ENCODE peak calls at places on chromosomes 13 and 19, in eight cellular contexts. K, J, Z, Y, H, M, X and C are unnamed samples.

GRCh38 chr13:98144501-98145350 is 1.8 kb downstream of the FARP1 start:
- DNase-seq in Z (no peak), K (no peak), Y (no peak), M (no peak), H (peak), J (no peak), X (peak), C (peak)

GRCh38 chr19:52941941-52942370 is 18.7 kb upstream of the ZNF888 start:
- DNase-seq in K (peak), Z (no peak), Y (peak), H (no peak), M (peak), X (peak), J (peak), C (peak)

GRCh38 chr19:11577451-11578341 is at the start of gene ACP5:
- DNase-seq in H (no peak), K (no peak), Z (no peak), Y (no peak), X (peak), M (peak), J (no peak), C (no peak)

GRCh38 chr13:112842931-112843391 is 126.1 kb upstream of the MCF2L start:
- DNase-seq in M (no peak), Y (no peak), X (no peak), K (no peak), J (no peak), Z (no peak), H (no peak), C (peak)

GRCh38 chr13:77055158-77055557 is 28.2 kb upstream of the FBXL3 start:
- DNase-seq in X (no peak), Z (no peak), J (no peak), H (no peak), M (no peak), K (no peak), Y (no peak), C (no peak)

GRCh38 chr19:10727599-10728250 is 9.8 kb downstream of the DNM2 start:
- DNase-seq in M (no peak), J (no peak), Y (no peak), H (peak), Z (no peak), K (no peak), X (no peak), C (no peak)

GRCh38 chr19:12726988-12727316 is 3.2 kb upstream of the TNPO2 start:
- DNase-seq in K (no peak), M (peak), X (no peak), H (no peak), Z (no peak), Y (no peak), J (no peak), C (no peak)

GRCh38 chr19:40355975-40356680 is 7.6 kb downstream of the PLD3 start:
- DNase-seq in K (no peak), H (no peak), M (peak), Z (no peak), J (no peak), X (no peak), Y (no peak), C (no peak)

GRCh38 chr19:11680689-11681302 is 58.0 kb downstream of the ZNF823 start:
- DNase-seq in H (no peak), Z (no peak), J (no peak), X (no peak), Y (no peak), K (no peak), M (no peak), C (no peak)

GRCh38 chr13:28620011-28620830 is 38.7 kb upstream of the POMP start:
- DNase-seq in Y (no peak), K (no peak), H (no peak), X (no peak), M (no peak), J (no peak), Z (no peak), C (peak)

GRCh38 chr13:106173346-106173745 is 362.1 kb downstream of the EFNB2 start:
- DNase-seq in X (no peak), M (no peak), H (no peak), J (no peak), Y (no peak), Z (no peak), K (no peak), C (no peak)

GRCh38 chr19:4971424-4971793 is 2.5 kb downstream of the KDM4B start:
- DNase-seq in M (peak), Y (no peak), J (no peak), Z (no peak), K (peak), X (peak), H (no peak), C (peak)

GRCh38 chr19:14072535-14073231 is at the start of gene MISP3:
- DNase-seq in Z (no peak), K (peak), X (no peak), M (peak), J (peak), Y (peak), H (no peak), C (peak)

GRCh38 chr19:34481861-34482379 is 362 bp downstream of the WTIP start:
- DNase-seq in M (no peak), K (no peak), H (peak), Y (peak), J (no peak), X (no peak), Z (no peak), C (no peak)

DNA sequence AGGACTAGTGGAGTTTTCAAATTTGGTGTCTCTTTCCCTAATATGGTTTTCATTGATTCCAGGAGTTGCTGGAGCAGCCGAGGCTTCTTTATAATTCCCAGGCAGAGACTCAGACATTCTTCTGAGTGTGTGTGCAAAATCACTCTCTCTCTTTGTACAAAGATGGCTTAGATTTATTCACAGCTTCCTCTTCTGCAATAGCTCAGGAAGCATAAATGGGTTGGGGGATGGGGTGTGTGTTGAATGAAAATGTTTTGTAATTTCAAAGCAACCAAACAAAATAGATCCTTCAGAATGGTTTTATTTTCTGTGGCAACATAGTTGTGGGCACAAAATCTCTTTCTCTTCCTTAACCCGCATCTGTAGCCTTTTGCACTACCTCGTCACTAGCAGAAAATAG is 66.5 kb downstream of the CBY2 start:
- DNase-seq in H (no peak), Y (no peak), X (no peak), K (no peak), Z (no peak), M (no peak), J (no peak), C (no peak)
- H3K4me3 ChIP-seq in H (no peak), Y (no peak), X (no peak), K (no peak), Z (no peak), M (no peak), J (no peak), C (no peak)

DNA sequence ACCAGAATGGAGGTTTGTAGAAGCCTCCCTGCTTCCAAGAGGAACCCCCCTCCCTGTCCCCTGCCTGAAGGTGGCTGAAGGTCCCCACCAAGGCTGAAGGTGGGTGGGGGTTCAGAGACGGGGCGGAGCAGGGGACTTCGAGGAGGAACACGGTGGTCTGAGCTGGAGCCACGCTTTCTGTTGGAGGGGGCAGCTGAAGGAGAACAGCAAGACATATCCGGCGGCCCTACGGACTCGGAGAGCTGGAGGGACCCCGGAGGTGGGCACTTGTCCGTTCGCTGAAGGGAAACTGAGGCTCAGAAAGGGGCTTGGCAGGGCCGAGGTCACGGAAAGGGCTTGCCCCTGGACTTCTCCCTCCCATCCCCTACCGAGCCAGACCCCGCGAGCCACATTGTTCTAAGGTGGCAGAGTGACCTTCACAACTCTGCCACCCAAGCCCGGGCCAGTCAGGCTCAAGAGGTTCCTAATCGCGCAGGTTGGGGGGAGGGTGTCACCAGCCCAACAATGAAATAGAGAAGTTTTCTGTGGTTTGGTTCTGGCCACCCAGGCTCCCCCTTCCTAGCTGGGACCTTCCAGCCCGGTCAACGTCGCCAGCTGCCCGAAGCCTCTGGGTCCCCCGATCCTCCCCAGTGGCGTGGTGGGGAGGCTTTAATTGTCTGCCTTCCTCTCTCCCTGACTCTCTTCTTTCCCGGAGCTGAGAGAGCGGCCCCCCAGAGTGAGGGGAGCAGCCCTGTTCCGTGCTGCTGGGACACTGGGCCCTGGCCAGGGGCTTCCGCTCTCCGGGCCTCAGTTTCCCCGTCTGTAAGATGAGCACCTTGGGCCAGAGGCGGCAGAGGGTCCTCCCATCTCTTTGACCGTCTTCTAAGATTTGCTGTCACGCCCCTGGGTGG is 15.5 kb upstream of the KCNN1 start:
- DNase-seq in H (no peak), M (no peak), J (no peak), X (no peak), Y (no peak), Z (no peak), K (no peak), C (no peak)
- H3K4me3 ChIP-seq in H (no peak), M (no peak), J (no peak), X (no peak), Y (no peak), Z (no peak), K (peak), C (no peak)

GRCh38 chr19:47228937-47229673 is 1.9 kb downstream of the BBC3 start:
- DNase-seq in K (no peak), J (no peak), Y (no peak), X (no peak), Z (no peak), M (peak), H (no peak), C (peak)
- H3K4me3 ChIP-seq in K (peak), J (peak), Y (peak), X (peak), Z (peak), M (peak), H (peak), C (peak)

DNA sequence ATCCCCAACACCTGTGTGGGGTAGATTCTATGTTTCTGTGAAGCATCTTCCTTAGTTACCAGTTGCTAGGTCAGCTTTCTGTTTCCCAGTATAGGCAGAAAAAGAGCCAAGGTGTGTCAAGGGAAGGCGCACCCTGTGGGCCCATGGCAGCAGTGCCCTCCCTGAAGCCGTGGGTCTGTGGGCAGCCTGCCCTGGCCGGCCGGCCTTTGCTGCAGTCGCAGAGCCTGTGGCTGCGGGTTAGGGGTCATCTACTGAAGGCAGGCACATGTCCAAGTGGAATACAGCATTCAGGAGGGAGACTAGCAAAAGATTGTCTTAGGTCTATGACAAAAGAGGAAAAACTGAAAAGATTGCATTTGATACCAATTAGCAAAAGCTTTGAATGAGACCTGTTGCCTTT is 214.0 kb downstream of the IRS2 start:
- DNase-seq in H (no peak), K (no peak), J (no peak), M (no peak), Z (no peak), X (no peak), Y (no peak), C (no peak)
- H3K4me3 ChIP-seq in H (no peak), K (no peak), J (no peak), M (no peak), Z (no peak), X (no peak), Y (no peak), C (no peak)